ENCODE peak calls at places on chromosome 1, in nine cellular contexts. H is Calu3, C is OCI-LY7, N is transverse colon, D is lower lobe of right lung, E is MM.1S, J is GM23338, M is Panc1, V is cardiac muscle cell. U is an unnamed sample.

GRCh38 chr1:50959303-50959912 is 659 bp downstream of the FAF1 start:
- DNase-seq in H (no peak), C (no peak), N (peak; percentile 35), D (no peak), E (no peak), J (peak; percentile 49), M (no peak), V (no peak), U (no peak)

GRCh38 chr1:231240531-231240882 is 505 bp upstream of the GNPAT start:
- DNase-seq in H (no peak), C (no peak), N (no peak), D (no peak), E (no peak), J (no peak), M (no peak), V (no peak), U (no peak)

GRCh38 chr1:195733826-195734225 is 874.4 kb downstream of the KCNT2 start:
- DNase-seq in H (no peak), C (peak; percentile 20), N (peak; percentile 27), D (no peak), E (peak; percentile 31), J (peak; percentile 73), M (no peak), V (no peak), U (no peak)

GRCh38 chr1:151715726-151716404 is 738 bp downstream of the CELF3 start:
- DNase-seq in H (no peak), C (peak; percentile 34), N (no peak), D (no peak), E (no peak), J (peak; percentile 89), M (no peak), V (peak; percentile 42), U (no peak)

GRCh38 chr1:155324717-155325595 is 4.3 kb downstream of the RUSC1 start:
- DNase-seq in H (peak; percentile 81), C (peak; percentile 24), N (peak; percentile 77), D (peak; percentile 79), E (peak; percentile 17), J (peak; percentile 94), M (no peak), V (peak; percentile 67), U (no peak)

GRCh38 chr1:172935062-172935592 is 115.6 kb downstream of the TNFSF18 start:
- DNase-seq in H (no peak), C (no peak), N (no peak), D (no peak), E (no peak), J (no peak), M (no peak), V (no peak), U (no peak)

GRCh38 chr1:30183895-30184294 is 539.5 kb downstream of the MATN1 start:
- DNase-seq in H (no peak), C (no peak), N (no peak), D (no peak), E (no peak), J (no peak), M (no peak), V (no peak), U (no peak)

GRCh38 chr1:8016244-8017241 is 9.6 kb downstream of the ERRFI1 start:
- DNase-seq in H (no peak), C (no peak), N (no peak), D (no peak), E (no peak), J (no peak), M (no peak), V (no peak), U (no peak)

GRCh38 chr1:32470991-32471694 is 6.3 kb downstream of the ZBTB8B start:
- DNase-seq in H (no peak), C (no peak), N (no peak), D (no peak), E (no peak), J (peak; percentile 69), M (no peak), V (peak; percentile 19), U (no peak)

GRCh38 chr1:40939320-40940059 is 40.0 kb upstream of the CTPS1 start:
- DNase-seq in H (peak; percentile 23), C (no peak), N (peak; percentile 17), D (no peak), E (no peak), J (no peak), M (no peak), V (no peak), U (peak; percentile 37)

GRCh38 chr1:20248954-20249612 is 41.6 kb upstream of the VWA5B1 start:
- DNase-seq in H (no peak), C (peak; percentile 9), N (no peak), D (no peak), E (peak; percentile 24), J (no peak), M (no peak), V (no peak), U (no peak)

GRCh38 chr1:202305168-202305567 is 36.6 kb downstream of the UBE2T start:
- DNase-seq in H (no peak), C (no peak), N (no peak), D (no peak), E (no peak), J (no peak), M (no peak), V (no peak), U (no peak)

GRCh38 chr1:212438831-212439237 is 6.1 kb downstream of the NENF start:
- DNase-seq in H (no peak), C (no peak), N (no peak), D (no peak), E (no peak), J (no peak), M (no peak), V (no peak), U (no peak)

GRCh38 chr1:208509072-208509471 is 264.9 kb upstream of the PLXNA2 start:
- DNase-seq in H (no peak), C (no peak), N (no peak), D (no peak), E (no peak), J (no peak), M (no peak), V (no peak), U (no peak)

GRCh38 chr1:16922885-16923431 is 1.2 kb downstream of the CROCC start:
- DNase-seq in H (no peak), C (no peak), N (no peak), D (peak; percentile 41), E (no peak), J (peak; percentile 46), M (no peak), V (no peak), U (no peak)

DNA sequence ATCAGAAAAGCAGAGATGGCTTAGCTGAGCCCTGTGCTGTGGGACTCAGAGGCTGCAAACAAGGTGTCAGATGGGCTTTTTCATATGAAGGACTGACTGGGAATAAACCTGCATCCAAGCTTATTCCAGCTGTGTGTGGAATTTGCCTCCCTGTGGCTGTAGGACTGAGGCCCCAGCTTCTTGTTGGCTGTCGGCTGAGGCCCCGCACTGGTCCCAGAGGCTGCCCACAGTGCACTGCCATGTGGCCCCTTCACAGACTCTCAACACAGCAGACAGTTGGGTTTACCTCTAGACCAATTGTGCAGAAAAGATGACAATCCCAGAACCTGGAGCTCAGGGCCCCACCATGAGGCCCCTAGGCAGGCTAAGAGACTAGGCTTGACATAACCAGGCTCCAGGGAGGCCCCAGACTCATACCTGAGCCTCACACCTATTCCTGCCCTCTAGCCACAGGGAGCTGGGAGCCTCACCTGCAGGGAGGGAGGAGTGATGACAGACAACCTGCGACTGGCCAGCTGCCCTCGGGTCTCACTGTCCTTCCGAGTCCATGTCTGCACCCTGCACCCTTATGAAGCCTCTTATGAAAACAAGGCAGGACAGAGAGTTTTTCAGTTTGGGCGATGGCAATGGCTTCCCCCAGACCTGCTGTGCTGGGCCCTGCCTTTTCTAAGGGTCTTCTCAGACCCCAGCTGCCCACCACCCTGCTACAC is 615.5 kb downstream of the NPHP4 start:
- DNase-seq in H (no peak), C (no peak), N (no peak), D (no peak), E (no peak), J (no peak), M (no peak), V (no peak), U (no peak)
- TF ChIP-seq CTCF in H (no peak), C (no peak), N (no peak), D (no peak), E (no peak), J (no peak), M (no peak), V (no peak), U (no peak)

GRCh38 chr1:98406346-98407088 is 255.0 kb upstream of the SNX7 start:
- DNase-seq in H (no peak), C (no peak), N (no peak), D (no peak), E (no peak), J (no peak), M (no peak), V (no peak), U (no peak)
- TF ChIP-seq CTCF in H (no peak), C (no peak), N (no peak), D (no peak), E (no peak), J (no peak), M (no peak), V (no peak), U (no peak)

DNA sequence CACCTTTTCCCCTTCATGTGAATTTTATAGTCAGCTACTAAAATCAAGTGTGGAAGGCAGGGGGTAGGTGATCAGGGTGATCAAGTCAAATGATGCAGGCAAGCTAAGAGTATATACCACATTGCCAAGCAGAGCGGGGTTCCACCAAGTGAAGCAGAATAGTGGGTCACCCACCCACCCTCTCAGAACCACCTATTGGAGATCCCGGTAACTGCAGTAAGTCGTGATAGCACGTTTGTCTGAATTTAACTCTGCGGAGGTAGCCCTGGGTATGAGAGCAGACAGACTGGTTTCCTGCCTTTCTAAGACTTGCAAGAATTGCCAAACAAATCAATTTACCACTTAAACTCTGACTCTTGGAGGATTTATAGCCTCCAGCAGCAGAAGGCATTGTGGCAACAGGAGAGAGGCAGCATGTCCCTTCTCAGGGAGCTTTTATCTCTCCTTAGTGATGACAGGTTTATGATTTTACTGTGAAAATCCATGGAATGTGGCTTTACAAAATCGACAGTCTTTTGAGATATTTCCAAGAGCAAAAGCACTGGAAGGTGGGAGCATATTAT is 287.9 kb upstream of the FMN2 start:
- DNase-seq in H (no peak), C (no peak), N (no peak), D (no peak), E (no peak), J (peak; percentile 44), M (no peak), V (no peak), U (no peak)
- TF ChIP-seq CTCF in H (no peak), C (no peak), N (no peak), D (no peak), E (no peak), J (peak; percentile 23), M (no peak), V (no peak), U (no peak)

DNA sequence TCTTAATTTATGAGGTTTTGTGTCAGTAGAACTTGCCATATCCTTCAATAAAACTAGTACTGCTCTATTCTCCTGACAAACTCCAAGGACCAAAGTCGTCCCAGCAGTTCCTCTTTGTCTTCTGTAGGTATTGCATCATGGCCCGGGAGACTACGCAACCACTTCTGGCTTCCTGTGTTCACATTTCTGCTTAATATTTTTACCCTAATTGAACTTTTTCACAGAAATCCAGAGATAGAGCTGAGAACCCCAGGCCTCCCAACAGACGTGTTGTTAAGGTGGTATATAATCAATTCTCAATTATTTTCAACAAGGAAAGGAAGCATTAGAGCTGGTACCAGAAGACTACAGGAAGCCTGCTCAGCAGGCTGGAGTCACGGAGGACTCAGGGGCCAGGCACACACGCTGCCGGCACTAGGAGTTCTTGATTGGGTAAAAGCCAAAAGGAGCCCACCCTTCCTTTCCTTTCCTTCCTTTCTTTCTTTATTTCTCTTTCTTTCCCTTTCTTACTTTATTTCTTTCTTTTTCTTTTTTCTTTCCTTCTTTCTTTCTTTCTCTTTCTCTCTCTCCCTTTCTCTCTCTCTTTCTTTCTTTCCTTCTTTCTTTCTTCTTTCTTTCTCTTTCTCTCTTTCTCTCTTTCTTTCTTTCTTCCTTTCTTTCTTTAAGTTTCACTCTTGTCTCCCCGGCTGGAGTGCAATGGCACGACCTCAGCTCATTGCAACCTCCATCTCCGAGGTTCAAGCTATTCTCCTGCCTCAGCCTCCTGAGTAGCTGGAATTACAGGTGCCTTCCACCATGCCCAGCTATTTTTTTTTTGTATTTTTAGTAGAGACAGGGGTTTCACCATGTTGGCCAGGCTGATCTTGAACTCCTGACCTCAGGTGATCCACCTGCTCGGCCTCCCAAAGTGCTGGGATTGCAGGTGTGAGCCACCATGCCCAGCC is 173.7 kb downstream of the ZBTB18 start:
- DNase-seq in H (no peak), C (no peak), N (peak; percentile 20), D (peak; percentile 77), E (no peak), J (no peak), M (no peak), V (no peak), U (no peak)
- TF ChIP-seq CTCF in H (no peak), C (no peak), N (no peak), D (no peak), E (no peak), J (no peak), M (no peak), V (no peak), U (no peak)